ENCODE peak calls at places on chromosome 2, in seven cellular contexts. A is vagina, B is PC-9, I is cardiac muscle cell, Z is SK-N-SH, U is PC-3, V is lung. S is an unnamed sample.

GRCh38 chr2:205574041-205574440 is 108.3 kb upstream of the NRP2 start:
- DNase-seq in A (no peak), B (no peak), I (no peak), Z (no peak), U (no peak), V (no peak), S (no peak)

GRCh38 chr2:176085861-176086771 is 2.4 kb upstream of the EVX2 start:
- DNase-seq in A (no peak), B (peak), I (peak), Z (peak), U (peak), V (no peak), S (no peak)

GRCh38 chr2:69306897-69307695 is 79.9 kb downstream of the GFPT1 start:
- DNase-seq in A (no peak), B (peak), I (peak), Z (peak), U (peak), V (peak), S (no peak)

GRCh38 chr2:8889978-8890377 is 52.6 kb upstream of the KIDINS220 start:
- DNase-seq in A (no peak), B (no peak), I (no peak), Z (no peak), U (peak), V (no peak), S (no peak)

GRCh38 chr2:1769703-1770422 is 25.5 kb upstream of the PXDN start:
- DNase-seq in A (no peak), B (peak), I (peak), Z (peak), U (peak), V (peak), S (no peak)

GRCh38 chr2:207183506-207183905 is 17.8 kb upstream of the KLF7 start:
- DNase-seq in A (no peak), B (no peak), I (no peak), Z (no peak), U (no peak), V (no peak), S (no peak)

GRCh38 chr2:231902598-231902997 is 23.6 kb downstream of the NPPC start:
- DNase-seq in A (no peak), B (no peak), I (no peak), Z (no peak), U (no peak), V (no peak), S (no peak)

GRCh38 chr2:67221266-67221665 is 175.9 kb upstream of the ETAA1 start:
- DNase-seq in A (no peak), B (no peak), I (no peak), Z (no peak), U (no peak), V (no peak), S (peak)

GRCh38 chr2:225120175-225120574 is 77.9 kb upstream of the DOCK10 start:
- DNase-seq in A (no peak), B (peak), I (no peak), Z (no peak), U (peak), V (no peak), S (no peak)

GRCh38 chr2:240507778-240508251 is 50.0 kb downstream of the ANKMY1 start:
- DNase-seq in A (peak), B (no peak), I (no peak), Z (peak), U (no peak), V (peak), S (no peak)

GRCh38 chr2:26934335-26934724 is 36.1 kb upstream of the MAPRE3 start:
- DNase-seq in A (no peak), B (no peak), I (no peak), Z (no peak), U (no peak), V (no peak), S (no peak)

GRCh38 chr2:113079123-113079522 is 11.4 kb downstream of the IL1F10 start:
- DNase-seq in A (no peak), B (peak), I (no peak), Z (no peak), U (peak), V (no peak), S (no peak)

GRCh38 chr2:200104015-200104414 is 148.6 kb downstream of the MAIP1 start:
- DNase-seq in A (no peak), B (peak), I (no peak), Z (no peak), U (peak), V (no peak), S (no peak)

GRCh38 chr2:169824373-169825333 is at the start of gene METTL5:
- DNase-seq in A (no peak), B (peak), I (peak), Z (peak), U (peak), V (peak), S (peak)

GRCh38 chr2:119223521-119224390 is at the start of gene STEAP3:
- DNase-seq in A (no peak), B (peak), I (peak), Z (peak), U (peak), V (peak), S (no peak)

GRCh38 chr2:201777043-201777442 is 3.7 kb downstream of the ALS2 start:
- DNase-seq in A (no peak), B (no peak), I (no peak), Z (no peak), U (no peak), V (no peak), S (no peak)

GRCh38 chr2:61759718-61760117 is 94.1 kb downstream of the FAM161A start:
- DNase-seq in A (no peak), B (no peak), I (no peak), Z (no peak), U (peak), V (no peak), S (no peak)

GRCh38 chr2:80545420-80546192 is 241.1 kb upstream of the LRRTM1 start:
- DNase-seq in A (no peak), B (no peak), I (peak), Z (no peak), U (no peak), V (no peak), S (no peak)

DNA sequence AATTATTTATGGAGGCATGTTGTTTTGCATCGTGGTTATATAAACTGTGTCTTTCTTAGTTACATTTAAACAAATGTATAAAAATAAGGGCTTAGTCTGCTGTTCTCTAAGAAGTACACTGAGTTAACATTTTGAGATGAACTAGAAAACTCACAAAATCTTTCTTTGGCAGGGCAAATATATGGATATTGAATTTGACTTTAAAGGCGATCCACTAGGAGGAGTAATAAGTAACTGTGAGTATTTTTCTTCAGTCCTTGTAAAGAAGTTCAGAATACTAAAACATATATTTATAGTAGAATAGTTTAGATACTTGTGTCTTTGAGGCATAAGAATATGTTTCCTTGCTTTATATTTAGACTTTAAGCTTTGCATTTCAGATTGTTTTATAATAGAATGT is 104.8 kb downstream of the MYO1B start:
- DNase-seq in A (no peak), B (no peak), I (no peak), Z (no peak), U (no peak), V (no peak), S (no peak)
- TF ChIP-seq CTCF in A (no peak), B (no peak), I (no peak), Z (no peak), U (peak), V (no peak), S (no peak)

DNA sequence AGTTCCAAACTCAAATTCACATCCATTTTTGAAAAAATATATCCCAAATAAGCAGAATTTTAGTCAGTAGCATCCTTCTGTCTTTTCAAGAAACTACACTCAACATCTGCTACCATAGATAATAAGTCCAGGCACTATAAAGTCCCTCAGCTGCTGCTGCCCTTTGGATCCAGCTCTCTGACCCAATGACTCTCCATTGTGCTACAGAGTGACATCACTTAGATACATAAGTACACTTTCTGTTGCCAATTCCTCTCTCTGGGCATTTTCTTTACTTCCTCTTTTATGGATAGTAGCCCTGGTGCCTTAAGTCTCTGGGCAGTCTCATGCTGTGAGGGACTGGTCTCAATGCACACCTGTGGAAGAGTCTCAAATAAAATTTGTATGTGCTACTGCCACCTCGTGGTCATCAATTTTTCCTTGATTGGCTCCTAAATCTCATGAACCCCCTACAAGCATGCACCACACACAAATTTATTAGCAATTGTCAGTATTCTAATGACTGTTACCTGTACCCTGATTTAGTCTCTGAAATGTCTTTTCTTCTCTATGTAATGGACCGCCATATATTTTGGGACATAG is 219.2 kb downstream of the LRP1B start:
- DNase-seq in A (no peak), B (no peak), I (peak), Z (no peak), U (peak), V (no peak), S (no peak)
- TF ChIP-seq CTCF in A (no peak), B (peak), I (peak), Z (peak), U (peak), V (no peak), S (no peak)

DNA sequence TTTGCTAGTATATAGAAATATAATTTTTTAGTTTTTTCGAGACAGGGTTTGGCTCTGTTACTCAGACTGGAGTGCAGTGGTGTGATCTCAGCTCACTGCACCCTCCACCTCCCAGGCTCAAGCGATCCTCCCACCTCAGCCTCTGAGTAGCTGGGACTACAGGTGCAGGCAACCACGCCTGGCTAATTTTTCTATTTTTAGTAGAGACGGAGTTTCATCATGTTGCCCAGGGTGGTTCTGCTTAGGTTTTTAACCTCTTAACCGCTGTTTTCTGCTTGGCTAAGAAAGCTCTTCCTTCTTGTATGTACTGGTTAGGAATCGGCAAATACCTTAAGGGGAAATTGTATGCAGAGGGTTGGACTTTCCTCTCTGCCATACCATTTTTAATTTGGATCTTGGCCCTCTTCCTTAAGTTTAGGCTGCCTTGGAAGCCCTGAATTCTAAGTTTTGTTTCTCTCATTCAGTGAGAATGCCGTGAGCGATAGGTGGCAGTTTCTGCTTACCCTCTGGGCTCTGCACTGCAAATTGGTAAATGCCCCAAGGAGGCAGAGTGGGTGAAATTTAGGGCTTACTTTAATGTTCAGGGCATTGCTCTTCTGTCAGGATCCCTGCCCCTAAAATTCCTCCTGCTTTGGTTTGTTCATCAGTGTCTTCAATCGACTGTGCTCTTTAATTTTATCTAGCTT is 32.3 kb downstream of the EML6 start:
- DNase-seq in A (no peak), B (no peak), I (no peak), Z (no peak), U (no peak), V (no peak), S (no peak)
- TF ChIP-seq CTCF in A (no peak), B (no peak), I (no peak), Z (no peak), U (no peak), V (no peak), S (no peak)

GRCh38 chr2:198374375-198375072 is 570.1 kb downstream of the PLCL1 start:
- DNase-seq in A (no peak), B (peak), I (peak), Z (peak), U (peak), V (no peak), S (peak)
- TF ChIP-seq CTCF in A (no peak), B (peak), I (peak), Z (peak), U (peak), V (peak), S (peak)

S was measured in AG09319.